ENCODE peak calls at places on chromosomes 4 and X, in four cellular contexts. W is GM12878, Y is SK-N-SH, V is K562. M is an unnamed sample.
A peak's percentile ranks its signal among the peaks of the same experiment; 100 is the strongest.

GRCh38 chr4:115275615-115276014 is 162.2 kb upstream of the NDST4 start:
- DNase-seq in W (no peak), Y (no peak), V (no peak), M (no peak)

GRCh38 chr4:173794662-173795061 is 264.6 kb upstream of the HAND2 start:
- DNase-seq in W (no peak), Y (no peak), V (no peak), M (no peak)

GRCh38 chr4:187193141-187193540 is 469.5 kb upstream of the FAT1 start:
- DNase-seq in Y (no peak), V (no peak), W (no peak), M (no peak)

GRCh38 chrX:37420756-37421155 is 71.6 kb downstream of the PRRG1 start:
- DNase-seq in W (no peak), Y (no peak), V (no peak), M (no peak)

GRCh38 chrX:37918168-37918567 is 70.8 kb upstream of the DYNLT3 start:
- DNase-seq in V (no peak), W (no peak), Y (no peak), M (no peak)

GRCh38 chr4:71538528-71538927 is 199.7 kb downstream of the SLC4A4 start:
- DNase-seq in W (no peak), V (no peak), Y (no peak), M (no peak)

GRCh38 chrX:11421816-11422528 is 128.8 kb downstream of the AMELX start:
- DNase-seq in Y (no peak), W (no peak), V (no peak), M (no peak)

GRCh38 chr4:5752803-5753184 is 41.8 kb downstream of the EVC start:
- DNase-seq in Y (no peak), V (no peak), W (no peak), M (no peak)

GRCh38 chr4:94766856-94767255 is 9.1 kb downstream of the BMPR1B start:
- DNase-seq in V (no peak), Y (no peak), W (no peak), M (no peak)

GRCh38 chr4:183141997-183142396 is 42.9 kb downstream of the WWC2 start:
- DNase-seq in V (no peak), Y (no peak), W (no peak), M (no peak)

GRCh38 chr4:112060212-112060611 is 85.0 kb upstream of the FAM241A start:
- DNase-seq in V (no peak), Y (peak; percentile 13), W (no peak), M (no peak)

GRCh38 chr4:22607382-22607781 is 85.4 kb upstream of the GBA3 start:
- DNase-seq in Y (peak; percentile 59), V (no peak), W (no peak), M (peak; percentile 36)

GRCh38 chr4:184674011-184674410 is 24.5 kb downstream of the PRIMPOL start:
- DNase-seq in W (no peak), V (no peak), Y (no peak), M (no peak)

GRCh38 chr4:37825943-37826281 is 574 bp upstream of the PGM2 start:
- DNase-seq in Y (peak; percentile 43), W (no peak), V (no peak), M (no peak)

GRCh38 chr4:182624281-182624680 is 292.9 kb downstream of the DCTD start:
- DNase-seq in W (no peak), V (no peak), Y (no peak), M (no peak)

GRCh38 chrX:80766916-80767315 is 42.8 kb downstream of the BRWD3 start:
- DNase-seq in Y (no peak), W (no peak), V (no peak), M (no peak)

GRCh38 chr4:84218002-84218401 is 281.1 kb downstream of the NKX6-1 start:
- DNase-seq in W (no peak), V (no peak), Y (no peak), M (no peak)

GRCh38 chrX:17705211-17705610 is 32.1 kb upstream of the SCML1 start:
- DNase-seq in Y (no peak), V (no peak), W (no peak), M (no peak)

GRCh38 chr4:55447826-55448225 is 52.1 kb downstream of the TMEM165 start:
- DNase-seq in W (no peak), Y (no peak), V (no peak), M (no peak)

GRCh38 chrX:79268788-79269187 is 98.3 kb downstream of the ITM2A start:
- DNase-seq in Y (no peak), V (no peak), W (no peak), M (no peak)

GRCh38 chr4:187103351-187103750 is 379.7 kb upstream of the FAT1 start:
- DNase-seq in V (no peak), W (no peak), Y (no peak), M (no peak)

GRCh38 chr4:13601848-13602247 is 25.7 kb downstream of the BOD1L1 start:
- DNase-seq in W (no peak), Y (no peak), V (no peak), M (no peak)

GRCh38 chr4:81605278-81605677 is 133.6 kb upstream of the RASGEF1B start:
- DNase-seq in V (no peak), W (no peak), Y (no peak), M (no peak)

GRCh38 chr4:101279377-101279871 is 67.9 kb downstream of the PPP3CA start:
- DNase-seq in V (no peak), Y (peak; percentile 17), W (no peak), M (no peak)
- TF ChIP-seq USF1 in V (no peak), Y (peak; percentile 49), W (no peak), M (no peak)

DNA sequence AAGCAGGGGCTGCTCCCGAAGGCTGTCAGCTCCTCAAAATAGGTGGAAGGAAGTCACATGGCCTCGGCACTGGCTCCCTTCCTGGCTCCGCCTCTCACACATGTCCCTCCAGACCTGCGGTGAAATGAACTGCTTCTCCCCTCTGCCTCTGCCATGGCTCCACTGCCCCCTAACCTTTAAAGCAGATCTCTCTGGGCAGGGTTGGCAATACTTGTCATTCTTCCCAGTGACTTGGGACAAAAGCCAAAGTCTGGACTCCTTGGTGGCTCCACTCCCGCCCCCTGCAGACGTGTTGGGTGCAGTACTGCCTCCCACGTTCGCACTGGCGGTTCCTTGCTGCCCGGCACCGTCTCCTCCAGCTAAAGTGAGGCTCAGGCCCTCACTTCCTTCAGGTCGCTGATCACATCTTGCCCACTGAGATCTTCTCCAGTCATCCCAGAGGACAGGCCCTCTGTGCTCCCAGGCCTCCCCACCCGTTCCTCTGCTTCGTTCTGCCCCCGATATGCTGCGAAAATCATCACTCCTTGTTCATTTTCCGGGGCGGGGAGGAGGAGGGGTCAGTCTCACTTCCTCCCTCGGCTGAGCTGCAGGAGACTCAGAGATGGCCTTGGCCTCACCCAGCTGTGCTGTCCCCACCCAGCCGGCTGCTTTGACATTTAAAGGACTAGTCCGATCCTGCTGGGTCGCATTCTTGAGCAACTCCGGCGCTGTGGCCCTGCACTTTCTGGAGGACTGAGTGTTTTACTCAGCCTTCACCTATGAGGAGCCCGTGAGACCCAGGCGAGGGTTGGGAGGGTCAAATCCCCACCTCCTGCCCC is 97.4 kb downstream of the PHKA2 start:
- DNase-seq in V (peak; percentile 60), Y (peak; percentile 62), W (peak; percentile 66), M (peak; percentile 48)
- TF ChIP-seq USF1 in V (peak; percentile 51), Y (peak; percentile 27), W (peak; percentile 67), M (peak; percentile 65)

GRCh38 chr4:149113804-149114430 is 671.7 kb upstream of the NR3C2 start:
- DNase-seq in V (no peak), Y (no peak), W (no peak), M (no peak)

GRCh38 chr4:149108626-149109025 is 666.4 kb upstream of the NR3C2 start:
- DNase-seq in Y (no peak), V (no peak), W (no peak), M (no peak)

GRCh38 chr4:149110499-149110898 is 668.3 kb upstream of the NR3C2 start:
- DNase-seq in V (no peak), Y (no peak), W (no peak), M (no peak)

GRCh38 chr4:149112109-149112508 is 669.9 kb upstream of the NR3C2 start:
- DNase-seq in W (no peak), V (no peak), Y (no peak), M (no peak)
- TF ChIP-seq USF1 in W (no peak), V (no peak), Y (no peak), M (no peak)

GRCh38 chr4:85717366-85717765 is 242.4 kb downstream of the ARHGAP24 start:
- DNase-seq in V (no peak), W (no peak), Y (no peak), M (no peak)
- TF ChIP-seq USF1 in V (no peak), W (no peak), Y (no peak), M (no peak)

DNA sequence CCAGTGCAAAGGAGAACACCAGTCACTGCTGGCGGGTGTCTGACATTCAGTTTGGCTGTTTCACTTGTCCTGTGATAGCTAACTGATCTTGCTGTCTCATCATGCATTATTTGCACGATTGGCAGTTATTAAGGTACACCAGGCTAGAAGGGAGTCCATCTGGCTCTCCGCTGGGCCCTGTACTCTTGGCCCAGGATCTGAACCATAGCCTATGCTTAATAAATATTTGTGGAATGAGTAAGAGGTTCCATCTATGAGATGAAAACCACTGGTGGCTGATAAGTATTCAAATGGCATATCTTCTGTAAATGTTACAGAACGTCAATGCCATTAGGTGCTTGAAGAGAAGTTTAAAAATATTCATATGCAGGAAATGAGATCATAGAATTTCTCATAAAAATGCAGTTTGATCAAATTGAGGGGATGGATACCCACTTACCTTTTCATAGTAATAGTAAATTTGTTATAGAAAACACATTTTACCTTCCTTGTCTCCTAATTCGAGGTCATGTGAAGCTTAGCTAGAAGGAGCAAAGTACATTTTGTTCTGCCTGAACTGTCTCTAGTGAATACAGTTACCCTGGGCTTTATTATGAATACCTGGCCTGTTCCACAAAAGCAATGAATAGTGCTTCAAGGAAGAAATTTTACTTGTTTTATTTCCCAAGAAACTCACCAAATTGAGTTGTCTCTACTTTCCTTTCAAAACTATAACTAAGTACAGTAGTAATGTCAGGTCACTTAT is 213.5 kb downstream of the CBR4 start:
- DNase-seq in W (no peak), Y (no peak), V (no peak), M (no peak)
- TF ChIP-seq USF1 in W (no peak), Y (no peak), V (no peak), M (no peak)

GRCh38 chrX:147950352-147950751 is 30.8 kb upstream of the FMR1NB start:
- DNase-seq in W (no peak), Y (no peak), V (no peak), M (no peak)
- TF ChIP-seq USF1 in W (no peak), Y (no peak), V (no peak), M (no peak)

GRCh38 chrX:13115457-13115856 is 71.0 kb upstream of the FAM9C start:
- DNase-seq in W (no peak), V (no peak), Y (no peak), M (no peak)

GRCh38 chrX:13112499-13112898 is 68.1 kb upstream of the FAM9C start:
- DNase-seq in V (no peak), Y (no peak), W (no peak), M (no peak)

GRCh38 chrX:13109811-13110210 is 65.4 kb upstream of the FAM9C start:
- DNase-seq in Y (no peak), W (no peak), V (no peak), M (no peak)

GRCh38 chrX:13110427-13111324 is 66.3 kb upstream of the FAM9C start:
- DNase-seq in W (no peak), V (no peak), Y (peak; percentile 4), M (no peak)
- TF ChIP-seq USF1 in W (no peak), V (no peak), Y (no peak), M (no peak)

M was measured in WTC11.